ENCODE peak calls at places on chromosomes 16 and 17, in seven cellular contexts. E is HCT116, W is HepG2, B is H1, K is K562, T is SK-N-SH, X is GM12878. U is an unnamed sample.

GRCh38 chr17:30954046-30954805 is 16.6 kb upstream of the RNF135 start:
- DNase-seq in K (no peak), X (no peak), B (no peak), E (no peak), T (no peak), W (no peak), U (no peak)

GRCh38 chr17:7435676-7436555 is 681 bp downstream of the TMEM102 start:
- DNase-seq in K (peak), W (no peak), E (peak), B (no peak), T (peak), X (no peak), U (no peak)

GRCh38 chr17:68627956-68628355 is 26.8 kb upstream of the FAM20A start:
- DNase-seq in W (no peak), B (no peak), T (no peak), E (no peak), X (no peak), K (no peak), U (no peak)

GRCh38 chr16:86994651-86995171 is 322.5 kb downstream of the C16orf95 start:
- DNase-seq in W (no peak), E (no peak), K (peak), T (no peak), B (no peak), X (no peak), U (no peak)

GRCh38 chr17:42568341-42569111 is 1.6 kb downstream of the MLX start:
- DNase-seq in X (no peak), E (no peak), B (no peak), T (no peak), W (no peak), K (no peak), U (no peak)

GRCh38 chr16:49510141-49510540 is 136.5 kb downstream of the C16orf78 start:
- DNase-seq in T (no peak), E (no peak), X (no peak), B (no peak), W (no peak), K (no peak), U (no peak)

GRCh38 chr16:22001591-22001990 is 675 bp upstream of the PDZD9 start:
- DNase-seq in X (no peak), K (peak), W (no peak), T (no peak), E (no peak), B (no peak), U (no peak)

GRCh38 chr16:57889960-57890751 is 80.8 kb downstream of the CNGB1 start:
- DNase-seq in X (no peak), T (no peak), E (no peak), W (no peak), B (no peak), K (no peak), U (no peak)

GRCh38 chr17:55846745-55847144 is 95.9 kb downstream of the PCTP start:
- DNase-seq in B (no peak), T (no peak), E (no peak), X (no peak), W (no peak), K (no peak), U (no peak)

GRCh38 chr16:86565181-86565631 is 1.4 kb upstream of the FOXC2 start:
- DNase-seq in E (no peak), T (no peak), X (no peak), B (no peak), W (no peak), K (no peak), U (no peak)

GRCh38 chr16:77304134-77304533 is 104.9 kb downstream of the SYCE1L start:
- DNase-seq in E (no peak), X (no peak), W (no peak), T (no peak), K (no peak), B (no peak), U (no peak)

GRCh38 chr16:77306050-77306616 is 106.9 kb downstream of the SYCE1L start:
- DNase-seq in X (no peak), K (no peak), E (no peak), B (no peak), T (no peak), W (no peak), U (no peak)

GRCh38 chr16:77310877-77311276 is 111.7 kb downstream of the SYCE1L start:
- DNase-seq in K (no peak), E (no peak), W (no peak), X (no peak), B (no peak), T (no peak), U (no peak)

GRCh38 chr16:77304883-77305282 is 105.7 kb downstream of the SYCE1L start:
- DNase-seq in T (no peak), E (no peak), K (no peak), B (no peak), W (peak), X (no peak), U (no peak)

DNA sequence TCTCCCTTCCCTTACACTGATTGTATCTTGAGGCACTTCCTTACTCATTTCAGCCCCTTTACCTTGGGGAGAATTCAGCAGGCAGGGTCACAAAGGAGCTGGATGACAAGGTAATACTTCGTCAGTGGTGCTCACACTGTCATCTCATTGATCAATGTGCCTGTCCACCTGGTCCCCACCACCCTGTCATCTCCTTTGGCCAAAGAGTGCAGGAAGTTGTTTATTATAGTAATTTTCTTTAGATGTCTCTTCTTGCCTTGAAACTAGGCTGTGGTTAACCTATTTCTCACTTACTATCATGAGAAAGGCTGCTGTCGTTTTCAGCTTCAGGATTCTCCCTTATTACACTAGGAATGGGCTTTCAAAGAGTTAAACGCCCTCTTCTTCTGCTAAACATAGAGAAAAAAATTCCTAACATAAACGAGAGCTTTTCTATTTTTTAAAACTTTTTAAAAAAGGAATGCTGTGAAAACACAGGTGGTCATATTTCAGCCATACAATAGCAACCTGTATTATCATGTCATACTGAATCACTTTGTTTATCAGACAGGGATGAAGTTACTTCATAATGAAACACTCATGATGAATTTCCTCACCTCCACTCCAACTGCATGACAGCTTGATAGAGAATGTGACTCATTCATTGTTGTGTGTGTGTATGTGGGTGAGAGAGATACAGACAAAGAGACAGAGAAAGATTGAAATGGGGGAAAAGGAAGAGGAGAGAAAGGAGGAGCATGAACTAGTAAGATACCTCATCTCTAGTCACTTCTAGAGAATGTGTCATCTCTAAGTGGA is 108.8 kb downstream of the SYCE1L start:
- DNase-seq in X (no peak), W (no peak), K (no peak), B (no peak), E (no peak), T (no peak), U (no peak)
- TF ChIP-seq JUND in X (no peak), W (no peak), K (no peak), B (no peak), E (no peak), T (peak), U (no peak)

GRCh38 chr17:39596543-39597267 is 11.0 kb downstream of the NEUROD2 start:
- DNase-seq in T (peak), E (no peak), W (no peak), K (no peak), X (no peak), B (no peak), U (no peak)

GRCh38 chr17:39599006-39599664 is 8.6 kb downstream of the NEUROD2 start:
- DNase-seq in X (no peak), E (no peak), B (no peak), T (peak), K (no peak), W (no peak), U (no peak)

GRCh38 chr17:39598635-39599005 is 9.1 kb downstream of the NEUROD2 start:
- DNase-seq in X (no peak), K (no peak), E (no peak), W (no peak), T (peak), B (no peak), U (no peak)

GRCh38 chr17:39597372-39598046 is 10.2 kb downstream of the NEUROD2 start:
- DNase-seq in T (peak), K (no peak), E (no peak), W (no peak), B (no peak), X (no peak), U (no peak)

GRCh38 chr17:39598047-39598481 is 9.7 kb downstream of the NEUROD2 start:
- DNase-seq in K (no peak), E (no peak), B (no peak), W (no peak), X (no peak), T (peak), U (no peak)
- TF ChIP-seq JUND in K (no peak), E (no peak), B (no peak), W (no peak), X (no peak), T (no peak), U (no peak)

GRCh38 chr16:72847187-72848044 is 200.5 kb downstream of the ZFHX3 start:
- DNase-seq in X (no peak), K (peak), E (no peak), B (no peak), T (peak), W (peak), U (peak)
- TF ChIP-seq JUND in X (no peak), K (no peak), E (no peak), B (no peak), T (no peak), W (no peak), U (no peak)

GRCh38 chr17:49819118-49819517 is 28.8 kb downstream of the TAC4 start:
- DNase-seq in K (no peak), W (no peak), X (no peak), E (no peak), B (no peak), T (no peak), U (no peak)

GRCh38 chr17:49819651-49820050 is 28.2 kb downstream of the TAC4 start:
- DNase-seq in W (no peak), E (no peak), K (no peak), B (no peak), X (no peak), T (no peak), U (no peak)

GRCh38 chr17:49817993-49818392 is 29.5 kb downstream of the KAT7 start:
- DNase-seq in X (no peak), K (no peak), E (no peak), B (no peak), W (no peak), T (no peak), U (no peak)

GRCh38 chr17:49814781-49815496 is 26.5 kb downstream of the KAT7 start:
- DNase-seq in W (no peak), T (no peak), B (no peak), X (no peak), E (no peak), K (no peak), U (no peak)

DNA sequence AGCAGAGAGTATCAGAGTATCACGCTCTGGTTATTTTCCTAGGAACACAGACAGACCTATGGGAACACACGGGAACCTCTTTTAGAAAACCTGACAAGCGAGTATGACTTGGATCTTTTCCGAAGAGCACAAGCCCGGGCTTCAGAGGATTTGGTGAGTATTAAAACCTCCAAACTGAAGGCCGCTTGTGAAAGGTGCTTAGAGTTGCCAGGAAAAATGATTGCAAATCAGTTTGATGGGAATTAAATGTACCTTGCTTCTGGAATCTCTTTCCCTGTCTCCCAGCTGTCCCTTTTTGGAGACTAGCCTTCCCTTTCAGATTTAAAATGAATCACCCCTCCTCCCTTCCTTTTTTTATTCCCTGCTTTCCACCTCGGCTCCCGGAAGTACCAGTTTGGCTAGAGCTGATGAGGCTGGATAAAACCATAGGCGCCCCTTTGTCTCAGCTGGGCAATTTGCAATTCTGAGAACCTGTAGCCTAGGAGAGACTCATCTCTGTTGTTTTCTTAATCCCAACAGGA is 27.3 kb downstream of the KAT7 start:
- DNase-seq in X (no peak), B (peak), W (no peak), K (no peak), E (no peak), T (no peak), U (no peak)
- TF ChIP-seq JUND in X (no peak), B (peak), W (no peak), K (no peak), E (no peak), T (no peak), U (no peak)

DNA sequence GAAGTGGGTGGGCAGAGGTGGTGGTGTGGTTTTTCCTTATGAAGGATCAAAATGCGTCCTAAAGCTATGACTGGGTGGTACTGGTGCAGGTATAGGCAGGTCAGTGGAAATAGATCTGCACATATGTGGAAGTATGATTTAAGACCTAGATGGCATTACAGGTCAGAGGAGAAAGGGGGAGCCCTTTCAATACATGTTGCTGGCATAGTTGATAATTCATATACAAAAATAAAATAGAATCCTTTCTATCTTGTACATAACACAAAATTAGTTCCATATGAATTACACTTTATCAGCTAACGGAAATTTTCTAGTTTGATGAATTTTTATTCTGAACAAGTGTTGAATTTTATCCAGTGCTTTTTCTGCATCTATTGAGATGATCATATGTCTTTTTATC is 20.8 kb upstream of the PIK3R5 start:
- DNase-seq in K (no peak), W (no peak), T (no peak), X (no peak), B (no peak), E (no peak), U (no peak)
- TF ChIP-seq JUND in K (no peak), W (no peak), T (no peak), X (no peak), B (no peak), E (no peak), U (no peak)

GRCh38 chr16:78562650-78563049 is 463.2 kb downstream of the WWOX start:
- DNase-seq in W (no peak), E (no peak), X (no peak), T (no peak), K (no peak), B (no peak), U (no peak)
- TF ChIP-seq JUND in W (no peak), E (no peak), X (no peak), T (no peak), K (no peak), B (no peak), U (no peak)

GRCh38 chr17:75826561-75827290 is 17.5 kb downstream of the UNC13D start:
- DNase-seq in K (no peak), X (no peak), B (no peak), E (no peak), T (no peak), W (peak), U (no peak)

GRCh38 chr17:75824050-75824552 is 20.1 kb downstream of the UNC13D start:
- DNase-seq in E (no peak), X (no peak), K (no peak), B (no peak), T (no peak), W (no peak), U (no peak)

GRCh38 chr17:75823257-75824041 is 20.8 kb downstream of the UNC13D start:
- DNase-seq in E (no peak), T (no peak), K (no peak), X (no peak), B (no peak), W (no peak), U (no peak)

GRCh38 chr17:75825748-75826370 is 18.3 kb downstream of the UNC13D start:
- DNase-seq in K (no peak), B (no peak), W (no peak), T (no peak), X (no peak), E (no peak), U (no peak)

GRCh38 chr17:75824591-75825518 is 19.3 kb downstream of the UNC13D start:
- DNase-seq in X (no peak), W (no peak), B (no peak), T (no peak), K (no peak), E (no peak), U (no peak)
- TF ChIP-seq JUND in X (no peak), W (no peak), B (no peak), T (no peak), K (no peak), E (no peak), U (no peak)

GRCh38 chr16:29811896-29812665 is at the start of gene PRRT2:
- DNase-seq in X (no peak), T (peak), W (no peak), B (no peak), K (peak), E (no peak), U (peak)
- TF ChIP-seq JUND in X (no peak), T (no peak), W (no peak), B (no peak), K (no peak), E (no peak), U (no peak)

DNA sequence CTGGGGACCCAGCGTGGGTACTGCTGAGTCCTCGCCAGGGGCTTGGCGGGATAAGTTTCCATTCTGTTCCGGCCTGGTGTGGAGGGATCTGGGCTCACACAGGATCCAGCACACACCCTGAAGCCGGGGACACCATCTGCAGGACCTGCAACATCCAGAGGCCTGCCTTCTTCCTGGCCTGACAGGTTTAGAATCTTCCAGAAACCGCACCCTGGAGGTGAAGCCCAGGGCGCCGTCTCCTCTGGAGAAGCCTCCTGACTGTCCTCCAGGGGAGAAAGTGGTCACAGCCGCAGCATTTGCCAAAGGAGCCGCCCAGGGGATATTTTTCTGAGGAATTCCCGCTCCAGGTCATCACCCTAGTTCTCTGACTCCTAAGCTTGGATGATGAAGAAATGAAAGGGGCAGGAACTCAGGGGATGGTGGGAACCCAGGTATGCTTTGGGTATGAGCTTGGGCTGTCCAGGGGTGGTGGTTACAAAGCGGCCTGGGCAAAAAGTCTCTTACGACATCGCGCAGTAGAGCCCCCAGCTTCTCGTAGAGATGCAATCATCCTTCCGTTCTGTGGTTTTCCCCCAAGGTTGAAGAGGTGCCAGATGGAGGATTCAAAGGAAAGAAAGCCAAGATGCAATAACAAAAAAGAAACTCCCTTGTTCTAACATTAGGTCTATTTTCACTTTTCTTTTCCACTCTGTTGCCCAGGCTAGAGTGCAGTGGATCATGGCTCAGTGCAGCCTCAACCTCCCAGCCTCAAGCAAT is 9.1 kb upstream of the CRISPLD2 start:
- DNase-seq in X (peak), B (no peak), T (no peak), W (no peak), E (no peak), K (no peak), U (no peak)
- TF ChIP-seq JUND in X (no peak), B (no peak), T (no peak), W (no peak), E (no peak), K (no peak), U (no peak)

GRCh38 chr16:53864819-53865491 is 161.0 kb downstream of the FTO start:
- DNase-seq in X (no peak), K (no peak), B (no peak), W (peak), T (no peak), E (peak), U (no peak)
- TF ChIP-seq JUND in X (no peak), K (no peak), B (no peak), W (no peak), T (no peak), E (peak), U (no peak)

U was measured in T47D.